ENCODE peak calls at places on chromosomes 12 and 14, in four cellular contexts. B is foreskin fibroblast, J is lower leg skin, C is BJ. I is an unnamed sample.
A peak's percentile ranks its signal among the peaks of the same experiment; 100 is the strongest.

GRCh38 chr12:12508612-12509011 is 54.1 kb downstream of the DUSP16 start:
- DNase-seq in B (peak; percentile 57), J (no peak), C (no peak), I (no peak)

GRCh38 chr14:46051801-46052200 is 599.8 kb downstream of the RPL10L start:
- DNase-seq in B (peak; percentile 35), J (no peak), C (no peak), I (no peak)

GRCh38 chr14:99774526-99775307 is 18.5 kb upstream of the EML1 start:
- DNase-seq in B (peak; percentile 34), J (no peak), C (no peak), I (no peak)

GRCh38 chr14:52949711-52950409 is 990 bp downstream of the FERMT2 start:
- DNase-seq in B (peak; percentile 71), J (peak; percentile 34), C (no peak), I (no peak)

GRCh38 chr14:63940387-63940786 is 87.6 kb downstream of the SYNE2 start:
- DNase-seq in B (no peak), J (no peak), C (no peak), I (no peak)

GRCh38 chr12:6620137-6620884 is 13.1 kb upstream of the CHD4 start:
- DNase-seq in B (peak; percentile 76), J (no peak), C (no peak), I (no peak)

GRCh38 chr12:53972152-53972702 is 699 bp upstream of the HOXC11 start:
- DNase-seq in B (peak; percentile 70), J (no peak), C (no peak), I (no peak)

GRCh38 chr12:531951-532585 is 72.3 kb downstream of the B4GALNT3 start:
- DNase-seq in B (no peak), J (no peak), C (no peak), I (no peak)

GRCh38 chr12:121145221-121145620 is 12.5 kb downstream of the P2RX7 start:
- DNase-seq in B (peak; percentile 15), J (no peak), C (no peak), I (no peak)

GRCh38 chr14:38078393-38078792 is 129.3 kb upstream of the SSTR1 start:
- DNase-seq in B (no peak), J (no peak), C (no peak), I (no peak)

GRCh38 chr14:39946796-39947195 is 514.6 kb upstream of the FBXO33 start:
- DNase-seq in B (peak; percentile 0), J (no peak), C (no peak), I (no peak)

GRCh38 chr12:12716151-12716844 is 870 bp upstream of the CDKN1B start:
- DNase-seq in B (peak; percentile 47), J (no peak), C (no peak), I (no peak)

GRCh38 chr12:32698285-32698684 is 19.2 kb downstream of the DNM1L start:
- DNase-seq in B (no peak), J (no peak), C (no peak), I (no peak)

GRCh38 chr12:1936406-1937320 is 18.2 kb upstream of the CACNA2D4 start:
- DNase-seq in B (peak; percentile 73), J (no peak), C (no peak), I (peak; percentile 78)

GRCh38 chr12:122836027-122836921 is 1.0 kb downstream of the HIP1R start:
- DNase-seq in B (peak; percentile 68), J (peak; percentile 40), C (no peak), I (peak; percentile 71)

GRCh38 chr12:46711756-46712155 is 114.0 kb downstream of the SLC38A4 start:
- DNase-seq in B (peak; percentile 63), J (no peak), C (peak; percentile 45), I (no peak)

GRCh38 chr14:77037886-77038511 is 9.5 kb upstream of the IRF2BPL start:
- DNase-seq in B (peak; percentile 67), J (no peak), C (no peak), I (no peak)

GRCh38 chr14:56902413-56902812 is 92.1 kb upstream of the OTX2 start:
- DNase-seq in B (no peak), J (no peak), C (no peak), I (no peak)

GRCh38 chr14:93146119-93146518 is 30.4 kb upstream of the ITPK1 start:
- DNase-seq in B (no peak), J (no peak), C (no peak), I (no peak)

GRCh38 chr12:122094735-122095561 is 16.4 kb downstream of the MLXIP start:
- DNase-seq in B (peak; percentile 68), J (no peak), C (no peak), I (no peak)

GRCh38 chr12:1972856-1973317 is 31.4 kb downstream of the DCP1B start:
- DNase-seq in B (peak; percentile 67), J (no peak), C (peak; percentile 50), I (no peak)

GRCh38 chr14:59897757-59898383 is 22.1 kb upstream of the LRRC9 start:
- DNase-seq in B (peak; percentile 21), J (peak; percentile 22), C (no peak), I (no peak)

GRCh38 chr12:122215789-122216188 is 10.1 kb downstream of the DIABLO start:
- DNase-seq in B (peak; percentile 14), J (no peak), C (no peak), I (no peak)

DNA sequence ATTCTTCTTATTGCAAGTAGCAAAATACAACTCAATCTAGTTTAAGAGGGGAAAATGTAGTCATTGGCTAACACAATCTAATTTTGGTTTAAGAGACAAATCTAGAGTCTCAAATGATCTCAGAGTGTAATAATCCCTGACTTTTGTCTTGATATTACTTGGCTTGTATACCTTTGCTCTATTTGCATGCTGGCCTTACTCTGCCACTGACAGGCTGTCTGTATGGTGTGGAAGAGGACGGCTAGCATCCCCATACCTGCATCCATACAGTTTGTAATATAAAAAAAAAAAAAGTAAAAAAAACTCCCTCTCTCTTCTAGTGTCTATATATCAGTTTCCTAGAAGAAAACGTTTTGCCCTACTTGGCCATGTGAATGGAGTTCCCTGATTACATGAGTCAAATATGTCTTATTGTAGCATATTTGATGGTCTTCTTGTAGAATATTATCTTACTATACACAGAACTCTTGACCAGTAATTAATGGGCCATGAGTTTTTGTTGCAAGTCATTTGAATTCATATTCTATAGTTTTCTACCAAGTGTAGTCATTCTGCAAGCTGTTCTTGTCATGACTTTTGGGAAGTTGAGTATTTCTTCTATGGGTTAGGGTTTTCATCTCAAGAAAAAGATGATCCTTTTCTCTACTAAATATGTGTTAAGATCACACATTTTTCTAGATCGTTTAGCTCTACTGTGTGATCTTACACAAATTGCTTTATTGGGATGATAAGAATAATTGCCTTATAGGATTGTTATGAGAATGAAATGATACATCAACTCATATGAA is 8.2 kb downstream of the HIF1A start:
- DNase-seq in B (no peak), J (no peak), C (no peak), I (no peak)
- H3K4me3 ChIP-seq in B (no peak overlapping the region), J (no peak overlapping the region), C (no peak overlapping the region), I (no peak overlapping the region)

GRCh38 chr14:55665067-55665700 is 85.2 kb downstream of the KTN1 start:
- DNase-seq in B (no peak), J (no peak), C (no peak), I (no peak)

GRCh38 chr14:55662757-55663156 is 82.8 kb downstream of the KTN1 start:
- DNase-seq in B (no peak), J (no peak), C (no peak), I (no peak)

DNA sequence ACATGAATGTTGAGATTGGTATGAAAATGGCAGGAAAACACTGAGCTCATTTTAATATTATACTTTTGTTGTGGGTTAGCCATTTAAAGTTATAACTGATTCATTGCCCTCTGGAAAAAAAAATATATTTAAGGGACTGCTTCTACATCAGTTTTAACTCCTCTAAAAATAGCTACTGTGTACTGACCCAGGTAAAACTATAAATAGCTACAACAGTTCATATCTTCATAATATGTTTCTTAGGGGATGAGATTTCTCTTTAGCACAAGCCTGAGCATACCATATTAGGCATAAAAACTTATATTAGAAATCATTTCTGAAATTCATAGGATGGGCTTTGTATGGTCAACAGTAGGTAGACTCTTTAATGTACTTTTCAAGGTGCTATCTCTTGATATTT is 81.0 kb downstream of the KTN1 start:
- DNase-seq in B (no peak), J (no peak), C (no peak), I (no peak)
- H3K4me3 ChIP-seq in B (no peak overlapping the region), J (no peak overlapping the region), C (no peak overlapping the region), I (no peak overlapping the region)

GRCh38 chr12:9793774-9794395 is 33.2 kb upstream of the CD69 start:
- DNase-seq in B (no peak), J (no peak), C (no peak), I (no peak)
- H3K4me3 ChIP-seq in B (no peak overlapping the region), J (no peak overlapping the region), C (no peak overlapping the region), I (no peak overlapping the region)

DNA sequence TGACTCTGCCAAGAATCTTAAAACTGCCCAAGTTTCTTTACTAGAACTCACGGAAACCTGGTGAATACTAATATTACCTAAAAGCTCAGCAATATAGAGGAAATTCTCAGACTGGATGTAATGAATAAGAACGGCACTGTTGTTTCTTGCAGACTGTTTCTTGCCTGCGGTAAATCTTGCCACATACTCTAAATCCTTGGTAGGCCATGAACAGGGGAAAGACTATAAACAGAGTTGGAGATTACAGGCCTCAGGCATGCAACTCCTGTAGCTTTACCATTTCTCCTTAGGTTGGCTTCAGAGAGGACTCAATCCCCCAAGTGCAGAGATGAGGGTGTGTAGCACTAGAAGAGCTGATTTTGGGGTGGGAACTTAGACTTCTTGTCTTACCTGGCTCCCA is 1.1 kb downstream of the ALDH6A1 start:
- DNase-seq in B (no peak), J (no peak), C (no peak), I (no peak)
- H3K4me3 ChIP-seq in B (peak overlapping the region; percentile 93), J (no peak overlapping the region), C (no peak overlapping the region), I (peak overlapping the region; percentile 85)

GRCh38 chr12:64729909-64730584 is 29.2 kb downstream of the GNS start:
- DNase-seq in B (no peak), J (no peak), C (no peak), I (no peak)
- H3K4me3 ChIP-seq in B (no peak overlapping the region), J (no peak overlapping the region), C (no peak overlapping the region), I (no peak overlapping the region)

GRCh38 chr12:101764393-101764792 is 25.1 kb upstream of the SYCP3 start:
- DNase-seq in B (no peak), J (no peak), C (no peak), I (no peak)
- H3K4me3 ChIP-seq in B (no peak overlapping the region), J (no peak overlapping the region), C (no peak overlapping the region), I (no peak overlapping the region)

GRCh38 chr14:85532570-85532969 is 2.6 kb downstream of the FLRT2 start:
- DNase-seq in B (no peak), J (no peak), C (no peak), I (no peak)
- H3K4me3 ChIP-seq in B (peak overlapping the region; percentile 93), J (no peak overlapping the region), C (peak overlapping the region; percentile 82), I (peak overlapping the region; percentile 80)

DNA sequence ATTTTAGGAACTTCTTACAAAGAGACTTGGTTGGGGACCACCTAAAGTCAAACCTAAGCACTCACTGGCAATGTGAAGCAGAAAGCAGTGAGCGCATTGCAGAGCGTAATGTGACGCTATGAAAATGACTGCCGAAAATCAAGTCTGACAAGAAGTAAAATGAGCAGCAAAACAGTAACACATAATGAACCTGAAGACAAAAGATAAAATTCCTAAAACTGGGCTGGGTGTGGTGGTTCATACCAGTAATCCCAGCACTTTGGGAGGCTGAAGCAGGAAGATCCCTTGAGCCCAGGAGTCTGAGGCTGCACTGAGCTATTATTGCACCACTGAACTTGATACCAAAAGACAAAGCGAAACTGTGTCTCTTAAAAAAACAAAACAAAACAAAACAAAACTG is 16.5 kb downstream of the CORO1C start:
- DNase-seq in B (no peak), J (no peak), C (no peak), I (no peak)
- H3K4me3 ChIP-seq in B (no peak overlapping the region), J (no peak overlapping the region), C (no peak overlapping the region), I (no peak overlapping the region)

I was measured in breast epithelium.